ENCODE peak calls at places on chromosomes 11 and 22, in five cellular contexts. Q, B, K, A and L are unnamed samples.
A peak's percentile ranks its signal among the peaks of the same experiment; 100 is the strongest.

GRCh38 chr11:2122907-2123627 is 16.1 kb downstream of the IGF2 start:
- DNase-seq in Q (no peak), B (no peak), K (no peak), A (no peak), L (no peak)

GRCh38 chr11:61514050-61514917 is 5.7 kb downstream of the LRRC10B start:
- DNase-seq in Q (no peak), B (no peak), K (no peak), A (no peak), L (no peak)

GRCh38 chr11:72013765-72014711 is 15.3 kb downstream of the IL18BP start:
- DNase-seq in Q (no peak), B (no peak), K (peak; percentile 66), A (no peak), L (no peak)

GRCh38 chr11:65615950-65616574 is 486 bp downstream of the PCNX3 start:
- DNase-seq in Q (no peak), B (no peak), K (peak; percentile 84), A (peak; percentile 46), L (no peak)

GRCh38 chr11:97269527-97269926 is 879.7 kb downstream of the JRKL start:
- DNase-seq in Q (peak; percentile 26), B (no peak), K (no peak), A (no peak), L (no peak)

GRCh38 chr11:18361154-18361553 is 33.2 kb upstream of the LDHA start:
- DNase-seq in Q (no peak), B (no peak), K (no peak), A (no peak), L (no peak)

GRCh38 chr11:20353829-20354434 is 9.6 kb upstream of the HTATIP2 start:
- DNase-seq in Q (peak; percentile 61), B (peak; percentile 49), K (no peak), A (peak; percentile 44), L (no peak)

GRCh38 chr11:69918938-69919650 is 99.9 kb upstream of the FGF3 start:
- DNase-seq in Q (peak; percentile 64), B (peak; percentile 89), K (peak; percentile 87), A (peak; percentile 65), L (no peak)

GRCh38 chr11:27698872-27699241 is 1.4 kb downstream of the BDNF start:
- DNase-seq in Q (peak; percentile 93), B (peak; percentile 87), K (peak; percentile 88), A (peak; percentile 88), L (no peak)

GRCh38 chr22:43128928-43129424 is 14.2 kb downstream of the MCAT start:
- DNase-seq in Q (no peak), B (no peak), K (no peak), A (no peak), L (no peak)

GRCh38 chr11:78231962-78232459 is 43.3 kb downstream of the USP35 start:
- DNase-seq in Q (peak; percentile 59), B (no peak), K (no peak), A (no peak), L (no peak)

GRCh38 chr11:2704896-2705606 is 5.3 kb upstream of the KCNQ1OT1 start:
- DNase-seq in Q (no peak), B (no peak), K (no peak), A (no peak), L (no peak)

GRCh38 chr11:74370122-74370521 is 28.1 kb downstream of the PGM2L1 start:
- DNase-seq in Q (no peak), B (no peak), K (no peak), A (no peak), L (no peak)

GRCh38 chr11:106156290-106156937 is 79.0 kb downstream of the AASDHPPT start:
- DNase-seq in Q (peak; percentile 94), B (peak; percentile 12), K (no peak), A (peak; percentile 10), L (no peak)

GRCh38 chr11:67261942-67262681 is 4.2 kb upstream of the GRK2 start:
- DNase-seq in Q (no peak), B (no peak), K (peak; percentile 67), A (no peak), L (no peak)

GRCh38 chr11:93603671-93604070 is 57.8 kb upstream of the CEP295 start:
- DNase-seq in Q (no peak), B (no peak), K (no peak), A (no peak), L (no peak)

GRCh38 chr11:20536784-20537183 is 62.6 kb upstream of the SLC6A5 start:
- DNase-seq in Q (no peak), B (no peak), K (no peak), A (no peak), L (no peak)

GRCh38 chr11:27216268-27217149 is 146.5 kb downstream of the CCDC34 start:
- DNase-seq in Q (peak; percentile 90), B (no peak), K (no peak), A (no peak), L (no peak)

GRCh38 chr11:107916671-107917241 is 11.5 kb upstream of the RAB39A start:
- DNase-seq in Q (peak; percentile 36), B (peak; percentile 55), K (no peak), A (no peak), L (no peak)

GRCh38 chr11:126544311-126545056 is 189.0 kb downstream of the ST3GAL4 start:
- DNase-seq in Q (peak; percentile 29), B (peak; percentile 23), K (no peak), A (no peak), L (no peak)

GRCh38 chr22:50506611-50507420 is 686 bp downstream of the LMF2 start:
- DNase-seq in Q (no peak), B (no peak), K (no peak), A (no peak), L (no peak)

GRCh38 chr22:37378642-37379058 is 48.6 kb downstream of the ELFN2 start:
- DNase-seq in Q (no peak), B (no peak), K (no peak), A (peak; percentile 10), L (no peak)

GRCh38 chr22:39482768-39483167 is 19.3 kb upstream of the MIEF1 start:
- DNase-seq in Q (no peak), B (no peak), K (no peak), A (no peak), L (no peak)

GRCh38 chr11:123381149-123381548 is 48.9 kb upstream of the GRAMD1B start:
- DNase-seq in Q (no peak), B (no peak), K (no peak), A (no peak), L (no peak)

GRCh38 chr11:23543651-23544216 is 683.5 kb upstream of the CCDC179 start:
- DNase-seq in Q (no peak), B (no peak), K (no peak), A (no peak), L (no peak)

GRCh38 chr11:75760710-75761493 is 7.7 kb upstream of the DGAT2 start:
- DNase-seq in Q (peak; percentile 50), B (no peak), K (no peak), A (no peak), L (no peak)

GRCh38 chr11:11533751-11534150 is 88.1 kb downstream of the GALNT18 start:
- DNase-seq in Q (no peak), B (no peak), K (no peak), A (no peak), L (no peak)

GRCh38 chr11:132604446-132604845 is 927.9 kb downstream of the OPCML start:
- DNase-seq in Q (peak; percentile 35), B (no peak), K (no peak), A (no peak), L (no peak)

GRCh38 chr11:201936-202335 is 5.3 kb downstream of the BET1L start:
- DNase-seq in Q (no peak), B (no peak), K (no peak), A (no peak), L (no peak)

GRCh38 chr11:69218271-69218682 is 62.5 kb downstream of the SMIM38 start:
- DNase-seq in Q (no peak), B (no peak), K (no peak), A (no peak), L (no peak)

GRCh38 chr11:112789481-112789880 is 171.7 kb upstream of the NCAM1 start:
- DNase-seq in Q (no peak), B (no peak), K (no peak), A (no peak), L (no peak)

GRCh38 chr11:35289821-35290220 is 129.5 kb downstream of the SLC1A2 start:
- DNase-seq in Q (peak; percentile 64), B (no peak), K (no peak), A (no peak), L (no peak)

GRCh38 chr11:102367364-102367763 is 20.4 kb downstream of the BIRC2 start:
- DNase-seq in Q (peak; percentile 54), B (no peak), K (no peak), A (peak; percentile 10), L (no peak)
- TF ChIP-seq CTCF in Q (peak; percentile 17), B (no peak), K (no peak), A (peak; percentile 46), L (peak; percentile 20)

DNA sequence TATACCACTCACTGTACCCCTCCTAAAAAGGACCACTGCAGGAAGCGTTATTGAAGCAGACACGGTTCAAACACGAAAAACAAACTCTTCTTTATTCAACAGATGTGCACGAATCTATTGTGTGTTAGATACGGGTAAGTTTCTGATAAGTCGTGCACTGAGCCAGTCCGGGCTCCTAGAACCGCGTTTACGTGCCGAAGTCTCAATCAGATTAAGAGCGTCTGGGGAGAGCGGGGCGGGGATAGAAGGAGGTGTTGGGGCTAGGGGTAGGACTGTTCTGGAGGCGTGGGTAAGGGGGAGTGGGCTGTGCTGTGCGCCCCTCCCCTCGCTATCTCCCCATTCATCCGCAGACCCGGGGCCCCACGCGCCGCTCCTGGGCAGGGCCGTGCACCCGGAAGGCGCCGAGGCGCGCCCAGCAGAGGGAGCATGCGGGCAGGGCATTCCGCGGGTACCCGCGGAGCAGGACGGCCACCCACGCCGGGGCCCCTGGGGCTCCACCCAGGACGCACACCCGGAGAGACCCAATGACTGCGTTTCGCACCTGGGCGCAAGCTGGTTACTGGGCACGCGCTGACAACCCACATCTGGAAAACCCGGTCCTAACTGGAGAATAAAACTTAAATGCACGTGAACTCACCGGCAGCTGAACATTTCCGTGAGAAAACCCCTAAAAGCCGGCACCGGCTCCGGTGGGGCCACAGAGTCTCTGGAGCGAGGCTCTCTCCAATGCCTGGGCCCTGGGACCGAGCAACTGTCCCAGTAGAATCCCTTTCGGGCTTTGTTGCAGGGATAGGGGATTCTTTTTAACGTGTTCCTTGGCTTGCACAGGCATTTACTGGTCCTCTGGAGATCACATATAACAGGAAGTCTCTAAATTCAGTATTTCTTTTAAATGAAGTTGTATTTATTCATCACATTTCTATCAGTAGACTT is 40.6 kb downstream of the WEE1 start:
- DNase-seq in Q (peak; percentile 78), B (peak; percentile 75), K (peak; percentile 90), A (peak; percentile 84), L (peak; percentile 26)
- TF ChIP-seq CTCF in Q (peak; percentile 53), B (peak; percentile 84), K (peak; percentile 79), A (peak; percentile 82), L (peak; percentile 14)

GRCh38 chr22:44443641-44444235 is 54.3 kb downstream of the RTL6 start:
- DNase-seq in Q (no peak), B (no peak), K (peak; percentile 41), A (no peak), L (no peak)

GRCh38 chr22:44442856-44443595 is 55.0 kb downstream of the RTL6 start:
- DNase-seq in Q (no peak), B (no peak), K (peak; percentile 52), A (no peak), L (no peak)

GRCh38 chr22:44445307-44445680 is 52.7 kb downstream of the RTL6 start:
- DNase-seq in Q (no peak), B (no peak), K (peak; percentile 42), A (no peak), L (no peak)

GRCh38 chr22:44445731-44446130 is 52.3 kb downstream of the RTL6 start:
- DNase-seq in Q (no peak), B (no peak), K (peak; percentile 15), A (no peak), L (no peak)

GRCh38 chr22:44444341-44445306 is 53.4 kb downstream of the RTL6 start:
- DNase-seq in Q (no peak), B (no peak), K (peak; percentile 50), A (no peak), L (no peak)
- TF ChIP-seq CTCF in Q (peak; percentile 4), B (peak; percentile 40), K (no peak), A (no peak), L (peak; percentile 8)

GRCh38 chr11:110478410-110478809 is 48.7 kb downstream of the FDX1 start:
- DNase-seq in Q (no peak), B (peak; percentile 23), K (no peak), A (no peak), L (no peak)
- TF ChIP-seq CTCF in Q (peak; percentile 5), B (peak; percentile 39), K (no peak), A (no peak), L (no peak)